ENCODE peak calls at places on chromosomes 4 and X, in five cellular contexts. Z is spleen; S is hepatocyte; X is IMR-90; A is effector memory CD4-positive, alpha-beta T cell. Q is an unnamed sample.

GRCh38 chr4:6030679-6031078 is 12.4 kb upstream of the C4orf50 start:
- DNase-seq in X (no peak), A (no peak), S (no peak), Z (no peak), Q (no peak)

GRCh38 chr4:31086771-31087330 is 366.7 kb downstream of the PCDH7 start:
- DNase-seq in Z (no peak), X (no peak), A (no peak), S (no peak), Q (peak; percentile 18)

GRCh38 chr4:20773144-20773997 is 73.1 kb downstream of the PACRGL start:
- DNase-seq in S (peak; percentile 87), Z (no peak), X (peak; percentile 54), A (no peak), Q (peak; percentile 84)

GRCh38 chr4:8315343-8316250 is 46.0 kb downstream of the HTRA3 start:
- DNase-seq in X (peak; percentile 89), Z (peak; percentile 75), A (no peak), S (peak; percentile 87), Q (peak; percentile 66)

GRCh38 chrX:30659421-30659820 is 6.2 kb downstream of the GK start:
- DNase-seq in Z (no peak), S (peak; percentile 31), A (no peak), X (peak; percentile 95), Q (no peak)

GRCh38 chr4:6779667-6780565 is 2.6 kb upstream of the KIAA0232 start:
- DNase-seq in A (no peak), S (no peak), Z (no peak), X (peak; percentile 40), Q (peak; percentile 74)

GRCh38 chr4:174362340-174362739 is 78.6 kb downstream of the CEP44 start:
- DNase-seq in S (no peak), A (no peak), Z (no peak), X (no peak), Q (no peak)

GRCh38 chr4:122658818-122659295 is 38.0 kb upstream of the IL21 start:
- DNase-seq in S (no peak), X (no peak), Z (no peak), A (no peak), Q (no peak)

GRCh38 chr4:45316257-45316656 is 589.9 kb upstream of the GNPDA2 start:
- DNase-seq in X (no peak), Z (no peak), S (no peak), A (no peak), Q (no peak)

GRCh38 chrX:623599-624323 is 6.8 kb upstream of the SHOX start:
- DNase-seq in Z (peak; percentile 54), A (no peak), X (no peak), S (no peak), Q (no peak)

GRCh38 chr4:98850937-98851336 is 78.0 kb downstream of the EIF4E start:
- DNase-seq in S (no peak), Z (no peak), X (no peak), A (no peak), Q (no peak)

GRCh38 chrX:34877451-34877850 is 65.1 kb upstream of the FAM47B start:
- DNase-seq in X (peak; percentile 59), S (no peak), A (no peak), Z (no peak), Q (peak; percentile 64)

GRCh38 chr4:57501715-57502114 is 391.5 kb upstream of the IGFBP7 start:
- DNase-seq in Z (no peak), X (peak; percentile 6), A (no peak), S (peak; percentile 79), Q (no peak)

GRCh38 chrX:135327299-135327698 is 18.0 kb downstream of the ETDC start:
- DNase-seq in X (peak; percentile 94), A (no peak), Z (no peak), S (no peak), Q (no peak)

GRCh38 chr4:61152433-61152832 is 47.7 kb upstream of the ADGRL3 start:
- DNase-seq in X (no peak), Z (no peak), S (no peak), A (no peak), Q (no peak)

GRCh38 chrX:132561483-132561882 is 72.6 kb upstream of the MBNL3 start:
- DNase-seq in X (no peak), A (no peak), Z (no peak), S (peak; percentile 6), Q (no peak)

GRCh38 chr4:63269156-63269555 is 1140.1 kb downstream of the TECRL start:
- DNase-seq in X (no peak), Z (no peak), S (no peak), A (no peak), Q (no peak)

GRCh38 chrX:23187819-23188218 is 146.8 kb upstream of the PTCHD1 start:
- DNase-seq in X (no peak), S (no peak), A (no peak), Z (no peak), Q (no peak)

GRCh38 chr4:86939737-86940141 is 4.9 kb downstream of the AFF1 start:
- DNase-seq in Z (no peak), S (no peak), A (no peak), X (no peak), Q (no peak)

GRCh38 chrX:42176790-42177189 is 253.4 kb upstream of the CASK start:
- DNase-seq in Z (no peak), A (no peak), X (no peak), S (no peak), Q (no peak)

GRCh38 chrX:38215141-38215540 is 5.5 kb downstream of the SRPX start:
- DNase-seq in S (no peak), X (peak; percentile 75), Z (no peak), A (no peak), Q (no peak)

GRCh38 chrX:8981742-8982141 is 52.2 kb downstream of the FAM9B start:
- DNase-seq in X (peak; percentile 4), S (no peak), Z (no peak), A (no peak), Q (no peak)

GRCh38 chrX:40176979-40177430 is 79.2 kb upstream of the BCOR start:
- DNase-seq in A (no peak), X (no peak), Z (peak; percentile 84), S (peak; percentile 48), Q (no peak)

GRCh38 chrX:40176256-40176978 is 78.7 kb upstream of the BCOR start:
- DNase-seq in A (peak; percentile 66), Z (peak; percentile 95), X (no peak), S (peak; percentile 84), Q (peak; percentile 50)

GRCh38 chrX:40173662-40174593 is 76.2 kb upstream of the BCOR start:
- DNase-seq in X (no peak), A (peak; percentile 42), Z (peak; percentile 80), S (peak; percentile 76), Q (peak; percentile 50)

GRCh38 chrX:40174594-40175415 is 77.0 kb upstream of the BCOR start:
- DNase-seq in X (no peak), A (no peak), S (peak; percentile 82), Z (peak; percentile 88), Q (peak; percentile 66)

DNA sequence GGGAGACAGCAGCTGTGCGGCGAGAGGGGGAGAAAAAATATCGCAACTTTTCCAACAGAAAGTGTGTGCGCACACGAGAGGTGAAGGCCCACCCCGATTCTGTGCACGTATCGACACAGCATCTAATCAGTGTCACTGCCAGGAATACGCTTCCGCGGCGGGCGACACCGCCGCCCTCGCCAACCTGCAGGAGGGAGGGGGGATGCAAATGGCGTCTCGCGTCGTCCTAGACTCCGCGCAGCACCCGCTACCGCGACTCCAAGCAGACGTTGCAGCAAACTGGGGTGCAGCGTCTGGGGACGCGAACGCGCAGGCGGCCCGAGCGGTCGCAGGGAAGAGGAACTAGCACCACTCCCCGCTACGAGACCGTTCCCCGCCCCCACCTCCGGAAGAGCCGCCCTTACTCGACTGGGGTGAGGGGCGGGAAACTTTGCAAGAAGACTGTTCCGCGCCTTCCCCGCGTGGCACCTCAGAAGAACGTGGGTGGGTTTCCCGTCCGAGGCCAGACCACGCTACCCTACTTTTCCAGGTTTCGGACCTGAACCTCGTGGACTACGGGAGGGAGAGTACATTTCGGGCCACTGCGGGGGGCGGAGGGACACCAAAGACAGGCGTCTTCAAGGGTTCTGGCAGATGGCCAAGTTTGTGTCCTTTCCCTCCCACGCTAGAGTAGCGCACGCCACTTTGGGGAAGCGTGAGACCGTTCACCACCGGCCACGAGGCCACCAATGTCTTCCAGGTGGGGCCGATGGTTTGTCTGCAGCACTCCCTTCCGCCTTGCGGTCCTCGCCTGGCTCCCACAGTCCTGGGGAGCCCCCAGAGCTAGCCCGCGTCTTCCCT is 77.9 kb upstream of the BCOR start:
- DNase-seq in S (peak; percentile 84), A (peak; percentile 63), Z (peak; percentile 97), X (no peak), Q (peak; percentile 74)
- H3K27ac ChIP-seq in S (peak overlapping the region; percentile 99), A (peak overlapping the region; percentile 92), Z (peak overlapping the region; percentile 95), X (peak overlapping the region; percentile 10), Q (peak overlapping the region; percentile 99)

GRCh38 chrX:40066700-40067099 is 31.1 kb downstream of the BCOR start:
- DNase-seq in A (no peak), Z (no peak), S (no peak), X (no peak), Q (no peak)
- H3K36me3 ChIP-seq in A (peaks cover 30% of the 10 kb centered on the region), Z (peaks cover 18% of the 10 kb centered on the region), S (no peaks in the 10 kb centered on the region), X (peaks cover 31% of the 10 kb centered on the region), Q (peaks cover 13% of the 10 kb centered on the region)

GRCh38 chr4:2290974-2291704 is 29.2 kb upstream of the MXD4 start:
- DNase-seq in S (peak; percentile 6), X (no peak), Z (peak; percentile 89), A (peak; percentile 78), Q (no peak)

GRCh38 chr4:2289311-2289954 is 27.5 kb upstream of the MXD4 start:
- DNase-seq in A (no peak), S (peak; percentile 2), X (no peak), Z (peak; percentile 73), Q (no peak)

GRCh38 chr4:2290488-2290887 is 28.6 kb upstream of the MXD4 start:
- DNase-seq in Z (peak; percentile 80), A (no peak), X (no peak), S (peak; percentile 3), Q (no peak)

GRCh38 chr4:2288051-2288541 is 26.2 kb upstream of the MXD4 start:
- DNase-seq in A (no peak), S (no peak), Z (peak; percentile 69), X (no peak), Q (no peak)

GRCh38 chr4:2289955-2290333 is 28.0 kb upstream of the MXD4 start:
- DNase-seq in S (peak; percentile 2), X (no peak), Z (no peak), A (no peak), Q (no peak)
- H3K4me1 ChIP-seq in S (peaks cover 9% of the 10 kb centered on the region), X (peaks cover 12% of the 10 kb centered on the region), Z (peaks cover 28% of the 10 kb centered on the region), A (peaks cover 30% of the 10 kb centered on the region), Q (no peaks in the 10 kb centered on the region)

GRCh38 chr4:72311291-72311690 is 257.7 kb downstream of the ADAMTS3 start:
- DNase-seq in A (no peak), S (no peak), Z (no peak), X (no peak), Q (no peak)

GRCh38 chr4:72313121-72313520 is 255.9 kb downstream of the ADAMTS3 start:
- DNase-seq in X (no peak), S (no peak), A (no peak), Z (no peak), Q (no peak)

GRCh38 chr4:72314869-72315268 is 254.2 kb downstream of the ADAMTS3 start:
- DNase-seq in A (no peak), Z (no peak), X (peak; percentile 76), S (peak; percentile 51), Q (peak; percentile 69)

GRCh38 chr4:72312032-72312650 is 256.9 kb downstream of the ADAMTS3 start:
- DNase-seq in S (peak; percentile 55), A (no peak), Z (no peak), X (peak; percentile 89), Q (no peak)
- H3K27ac ChIP-seq in S (peak overlapping the region; percentile 1), A (no peak overlapping the region), Z (no peak overlapping the region), X (peak overlapping the region; percentile 3), Q (no peak overlapping the region)

GRCh38 chr4:152278505-152279301 is 257.2 kb downstream of the FBXW7 start:
- DNase-seq in Z (no peak), S (peak; percentile 68), X (no peak), A (no peak), Q (no peak)
- H3K36me3 ChIP-seq in Z (no peaks in the 10 kb centered on the region), S (no peaks in the 10 kb centered on the region), X (no peaks in the 10 kb centered on the region), A (no peaks in the 10 kb centered on the region), Q (no peaks in the 10 kb centered on the region)

GRCh38 chr4:147824316-147824715 is 92.4 kb downstream of the ARHGAP10 start:
- DNase-seq in X (no peak), Z (no peak), S (no peak), A (no peak), Q (no peak)
- H3K4me1 ChIP-seq in X (peaks cover 17% of the 10 kb centered on the region), Z (peaks cover 42% of the 10 kb centered on the region), S (peaks cover 20% of the 10 kb centered on the region), A (no peaks in the 10 kb centered on the region), Q (peaks cover 23% of the 10 kb centered on the region)

Q was measured in SJCRH30.